ENCODE peak calls at places on chromosomes 13 and 19, in five cellular contexts. D is GM23338; C is naive B cell; G is CD4-positive, alpha-beta T cell; O is tibial nerve. Y is an unnamed sample.

GRCh38 chr19:1266818-1267440 is 2.2 kb upstream of the CIRBP start:
- DNase-seq in D (peak; percentile 73), G (peak; percentile 60), O (no peak), C (peak; percentile 80), Y (peak; percentile 67)

GRCh38 chr19:49554701-49555181 is 25.6 kb downstream of the NOSIP start:
- DNase-seq in C (no peak), D (no peak), G (peak; percentile 50), O (no peak), Y (no peak)

GRCh38 chr19:49165865-49166301 is 8.3 kb downstream of the TRPM4 start:
- DNase-seq in C (no peak), D (peak; percentile 48), G (no peak), O (no peak), Y (no peak)

GRCh38 chr13:93740334-93740733 is 513.7 kb downstream of the GPC6 start:
- DNase-seq in G (no peak), O (no peak), D (no peak), C (no peak), Y (no peak)

GRCh38 chr19:16252459-16253205 is 54.9 kb downstream of the AP1M1 start:
- DNase-seq in G (no peak), D (no peak), C (peak; percentile 57), O (peak; percentile 44), Y (no peak)

GRCh38 chr19:1275976-1276619 is 768 bp downstream of the FAM174C start:
- DNase-seq in D (no peak), C (no peak), G (no peak), O (no peak), Y (no peak)

GRCh38 chr19:39236527-39236926 is 8.3 kb downstream of the IFNL3 start:
- DNase-seq in C (no peak), D (no peak), G (no peak), O (no peak), Y (no peak)

GRCh38 chr19:19257836-19258588 is 15.1 kb downstream of the TM6SF2 start:
- DNase-seq in O (no peak), G (no peak), C (no peak), D (no peak), Y (no peak)

GRCh38 chr19:5563941-5564612 is 3.7 kb downstream of the TINCR start:
- DNase-seq in D (no peak), G (no peak), C (no peak), O (no peak), Y (no peak)

GRCh38 chr13:33125821-33126570 is 109.8 kb downstream of the KL start:
- DNase-seq in C (no peak), D (peak; percentile 15), G (no peak), O (peak; percentile 77), Y (peak; percentile 84)

GRCh38 chr13:105220886-105221285 is 1314.6 kb downstream of the EFNB2 start:
- DNase-seq in C (no peak), D (no peak), G (no peak), O (no peak), Y (no peak)

GRCh38 chr13:98478134-98479129 is 98.5 kb downstream of the STK24 start:
- DNase-seq in C (no peak), D (peak; percentile 74), G (no peak), O (no peak), Y (no peak)

GRCh38 chr13:27601771-27602170 is 18.6 kb downstream of the LNX2 start:
- DNase-seq in C (no peak), D (no peak), G (no peak), O (no peak), Y (no peak)

GRCh38 chr13:39451301-39451700 is 151.7 kb downstream of the LHFPL6 start:
- DNase-seq in G (no peak), C (no peak), D (no peak), O (peak; percentile 70), Y (no peak)

GRCh38 chr19:51448011-51448744 is 10.1 kb downstream of the SIGLEC8 start:
- DNase-seq in C (no peak), D (no peak), G (no peak), O (no peak), Y (no peak)

GRCh38 chr13:30388401-30389283 is 33.7 kb upstream of the UBE2L5 start:
- DNase-seq in C (no peak), O (peak; percentile 41), D (peak; percentile 43), G (no peak), Y (peak; percentile 50)

GRCh38 chr13:111968611-111969010 is 98.3 kb upstream of the SOX1 start:
- DNase-seq in G (no peak), O (no peak), C (no peak), D (no peak), Y (no peak)

GRCh38 chr19:44604241-44604640 is 9.1 kb upstream of the IGSF23 start:
- DNase-seq in O (no peak), D (no peak), C (no peak), G (no peak), Y (no peak)

GRCh38 chr19:37914908-37915307 is 7.9 kb downstream of the SIPA1L3 start:
- DNase-seq in D (no peak), C (peak; percentile 65), O (no peak), G (no peak), Y (no peak)

GRCh38 chr19:11267316-11268085 is 5.2 kb upstream of the DOCK6 start:
- DNase-seq in O (no peak), C (no peak), G (no peak), D (no peak), Y (no peak)

GRCh38 chr13:110644892-110645521 is 29.7 kb downstream of the NAXD start:
- DNase-seq in C (peak; percentile 72), O (no peak), G (peak; percentile 30), D (peak; percentile 94), Y (peak; percentile 31)

GRCh38 chr19:47110521-47111080 is 3.0 kb downstream of the ZC3H4 start:
- DNase-seq in G (peak; percentile 62), C (no peak), O (no peak), D (no peak), Y (no peak)

GRCh38 chr19:46838160-46838559 is 12.5 kb downstream of the AP2S1 start:
- DNase-seq in G (no peak), O (no peak), C (no peak), D (no peak), Y (no peak)

GRCh38 chr19:43618921-43619261 is 538 bp downstream of the ZNF428 start:
- DNase-seq in C (no peak), D (no peak), O (no peak), G (peak; percentile 17), Y (no peak)

GRCh38 chr13:94661396-94661795 is 50.9 kb downstream of the SOX21 start:
- DNase-seq in C (no peak), G (no peak), O (no peak), D (no peak), Y (no peak)

GRCh38 chr13:34738251-34739170 is 203.6 kb upstream of the NBEA start:
- DNase-seq in O (no peak), D (no peak), G (no peak), C (no peak), Y (no peak)

GRCh38 chr19:55398200-55398947 is 9.2 kb downstream of the UBE2S start:
- DNase-seq in D (no peak), G (no peak), O (no peak), C (no peak), Y (no peak)

GRCh38 chr13:63902141-63902540 is 2486.5 kb upstream of the PCDH20 start:
- DNase-seq in D (no peak), G (no peak), O (no peak), C (no peak), Y (no peak)

Y was measured in gastrocnemius medialis.